ENCODE peak calls at places on chromosomes 3 and 15, in four cellular contexts. D is dorsolateral prefrontal cortex, Y is stomach, B is colonic mucosa. T is an unnamed sample.
A peak's percentile ranks its signal among the peaks of the same experiment; 100 is the strongest.

GRCh38 chr15:71651750-71652186 is 158.6 kb upstream of the NR2E3 start:
- DNase-seq in D (no peak), Y (peak; percentile 50), B (peak; percentile 37), T (peak; percentile 53)

GRCh38 chr15:50257206-50257735 is 8.3 kb downstream of the HDC start:
- DNase-seq in D (no peak), Y (no peak), B (no peak), T (no peak)

GRCh38 chr3:172096881-172097420 is 57.6 kb downstream of the FNDC3B start:
- DNase-seq in D (no peak), Y (peak; percentile 62), B (peak; percentile 60), T (peak; percentile 67)

GRCh38 chr3:47247131-47248064 is 35.2 kb downstream of the KIF9 start:
- DNase-seq in D (no peak), Y (no peak), B (no peak), T (no peak)

GRCh38 chr3:187623285-187623814 is 46.8 kb downstream of the SST start:
- DNase-seq in D (no peak), Y (no peak), B (no peak), T (no peak)

GRCh38 chr3:144564011-144564410 is 592.4 kb downstream of the DIPK2A start:
- DNase-seq in D (no peak), Y (no peak), B (no peak), T (no peak)

GRCh38 chr3:138686771-138687221 is 78.2 kb downstream of the FAIM start:
- DNase-seq in D (no peak), Y (no peak), B (no peak), T (peak; percentile 86)

GRCh38 chr15:73388256-73388781 is 19.6 kb upstream of the HCN4 start:
- DNase-seq in D (no peak), Y (no peak), B (no peak), T (peak; percentile 50)

DNA sequence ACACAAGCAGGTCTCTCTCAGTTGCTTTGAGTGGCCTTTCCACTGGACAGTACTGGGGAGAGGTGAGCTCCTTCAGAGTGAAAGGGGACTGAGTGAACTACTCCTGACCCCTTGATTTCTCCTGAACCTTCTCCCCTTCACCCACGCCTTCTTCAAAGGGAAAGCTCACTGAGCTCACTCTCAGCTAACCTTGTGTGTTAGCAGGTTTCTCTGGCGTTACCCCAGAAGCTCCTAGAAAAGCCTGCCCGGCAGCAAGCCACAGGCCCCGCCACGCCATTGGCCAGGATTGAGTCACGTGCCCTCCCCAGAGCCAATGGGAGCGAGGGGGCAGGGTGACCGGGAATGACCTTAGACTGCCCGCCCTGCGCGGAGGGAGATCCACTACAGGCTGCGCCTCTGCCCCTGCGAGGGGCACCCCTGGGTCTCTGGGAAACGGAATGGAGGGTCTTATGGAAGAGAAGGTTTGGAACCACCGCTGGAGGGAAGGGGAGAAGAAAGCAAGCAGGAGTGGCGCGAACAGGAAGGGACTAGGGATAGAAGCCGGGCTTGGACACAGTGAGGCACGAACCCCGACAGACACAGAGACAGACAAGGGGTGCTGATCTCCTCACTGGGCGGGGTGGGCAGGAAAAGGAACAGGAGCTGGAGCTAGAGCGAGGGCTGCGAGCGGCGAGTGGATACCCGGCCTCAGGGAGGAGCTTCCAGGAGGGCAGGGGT is 17.4 kb upstream of the CLK3 start:
- DNase-seq in D (peak; percentile 94), Y (peak; percentile 96), B (peak; percentile 99), T (peak; percentile 78)
- H3K4me3 ChIP-seq in D (peak overlapping the region; percentile 76), Y (peak overlapping the region; percentile 55), B (peak overlapping the region; percentile 55), T (peak overlapping the region; percentile 90)

GRCh38 chr3:157155591-157155990 is 4.4 kb downstream of the CCNL1 start:
- DNase-seq in D (no peak), Y (no peak), B (no peak), T (no peak)

GRCh38 chr3:157154563-157155333 is 5.2 kb downstream of the CCNL1 start:
- DNase-seq in D (no peak), Y (no peak), B (no peak), T (no peak)

GRCh38 chr3:157159037-157159761 is 748 bp downstream of the CCNL1 start:
- DNase-seq in D (no peak), Y (peak; percentile 64), B (peak; percentile 65), T (peak; percentile 46)

GRCh38 chr3:157157836-157158235 is 2.1 kb downstream of the CCNL1 start:
- DNase-seq in D (no peak), Y (no peak), B (no peak), T (no peak)

GRCh38 chr3:157156844-157157635 is 2.9 kb downstream of the CCNL1 start:
- DNase-seq in D (no peak), Y (no peak), B (no peak), T (peak; percentile 32)
- H3K4me3 ChIP-seq in D (peak overlapping the region; percentile 88), Y (peak overlapping the region; percentile 99), B (peak overlapping the region; percentile 88), T (peak overlapping the region; percentile 91)

GRCh38 chr3:58369876-58370275 is 37.2 kb downstream of the PXK start:
- DNase-seq in D (no peak), Y (no peak), B (no peak), T (peak; percentile 52)
- H3K4me3 ChIP-seq in D (no peak overlapping the region), Y (no peak overlapping the region), B (no peak overlapping the region), T (no peak overlapping the region)

GRCh38 chr3:112685435-112685834 is 44.5 kb upstream of the CCDC80 start:
- DNase-seq in D (no peak), Y (no peak), B (no peak), T (peak; percentile 93)
- H3K4me3 ChIP-seq in D (no peak overlapping the region), Y (no peak overlapping the region), B (no peak overlapping the region), T (no peak overlapping the region)

GRCh38 chr3:22894877-22895276 is 308.2 kb upstream of the UBE2E2 start:
- DNase-seq in D (no peak), Y (no peak), B (no peak), T (no peak)
- H3K4me3 ChIP-seq in D (no peak overlapping the region), Y (no peak overlapping the region), B (no peak overlapping the region), T (no peak overlapping the region)

GRCh38 chr15:85489773-85490493 is 109.5 kb downstream of the AKAP13 start:
- DNase-seq in D (no peak), Y (no peak), B (no peak), T (peak; percentile 34)
- H3K4me3 ChIP-seq in D (no peak overlapping the region), Y (no peak overlapping the region), B (no peak overlapping the region), T (no peak overlapping the region)

GRCh38 chr3:118168175-118168574 is 866.5 kb downstream of the IGSF11 start:
- DNase-seq in D (no peak), Y (no peak), B (no peak), T (no peak)
- H3K4me3 ChIP-seq in D (no peak overlapping the region), Y (no peak overlapping the region), B (no peak overlapping the region), T (no peak overlapping the region)